ENCODE peak calls at places on chromosome 15, in seven cellular contexts. Z is IMR-90, W is brain microvascular endothelial cell, F is foreskin fibroblast, H is GM23338, K is choroid plexus epithelial cell, X is sigmoid colon. B is an unnamed sample.

GRCh38 chr15:58148633-58149032 is 10.5 kb downstream of the AQP9 start:
- DNase-seq in Z (no peak), W (no peak), F (no peak), H (no peak), K (no peak), X (no peak), B (no peak)

GRCh38 chr15:70486451-70487379 is 276.6 kb downstream of the UACA start:
- DNase-seq in Z (peak; percentile 89), W (peak; percentile 79), F (no peak), H (no peak), K (peak; percentile 97), X (peak; percentile 77), B (peak; percentile 90)

GRCh38 chr15:44094776-44095175 is 100.3 kb downstream of the FRMD5 start:
- DNase-seq in Z (no peak), W (peak; percentile 81), F (no peak), H (no peak), K (peak; percentile 58), X (no peak), B (no peak)

GRCh38 chr15:86101818-86102217 is 22.1 kb downstream of the AGBL1 start:
- DNase-seq in Z (no peak), W (no peak), F (no peak), H (no peak), K (no peak), X (no peak), B (no peak)

GRCh38 chr15:85024509-85025336 is 43.1 kb downstream of the PDE8A start:
- DNase-seq in Z (peak; percentile 62), W (peak; percentile 82), F (peak; percentile 41), H (no peak), K (peak; percentile 78), X (no peak), B (peak; percentile 71)

GRCh38 chr15:85689729-85690128 is 105.0 kb downstream of the KLHL25 start:
- DNase-seq in Z (peak; percentile 72), W (peak; percentile 49), F (peak; percentile 64), H (peak; percentile 81), K (peak; percentile 87), X (no peak), B (no peak)

GRCh38 chr15:25188051-25188450 is 233.3 kb downstream of the SNRPN start:
- DNase-seq in Z (no peak), W (no peak), F (no peak), H (no peak), K (no peak), X (no peak), B (no peak)

GRCh38 chr15:60554494-60554893 is 75.6 kb upstream of the ICE2 start:
- DNase-seq in Z (no peak), W (no peak), F (no peak), H (no peak), K (no peak), X (no peak), B (no peak)

GRCh38 chr15:64905119-64905831 is 6.4 kb upstream of the ANKDD1A start:
- DNase-seq in Z (peak; percentile 60), W (peak; percentile 54), F (peak; percentile 84), H (peak; percentile 98), K (peak; percentile 75), X (peak; percentile 89), B (no peak)

GRCh38 chr15:98648654-98649537 is 557 bp downstream of the IGF1R start:
- DNase-seq in Z (peak; percentile 47), W (no peak), F (peak; percentile 83), H (peak; percentile 69), K (peak; percentile 47), X (peak; percentile 78), B (no peak)

GRCh38 chr15:52128568-52128967 is 16.0 kb upstream of the BCL2L10 start:
- DNase-seq in Z (no peak), W (no peak), F (no peak), H (no peak), K (no peak), X (no peak), B (no peak)

GRCh38 chr15:64883097-64883581 is 28.6 kb upstream of the ANKDD1A start:
- DNase-seq in Z (peak; percentile 33), W (peak; percentile 28), F (no peak), H (no peak), K (peak; percentile 45), X (no peak), B (no peak)

GRCh38 chr15:100958326-100959065 is 39.3 kb downstream of the LRRK1 start:
- DNase-seq in Z (peak; percentile 71), W (peak; percentile 14), F (peak; percentile 80), H (no peak), K (peak; percentile 53), X (no peak), B (peak; percentile 44)

DNA sequence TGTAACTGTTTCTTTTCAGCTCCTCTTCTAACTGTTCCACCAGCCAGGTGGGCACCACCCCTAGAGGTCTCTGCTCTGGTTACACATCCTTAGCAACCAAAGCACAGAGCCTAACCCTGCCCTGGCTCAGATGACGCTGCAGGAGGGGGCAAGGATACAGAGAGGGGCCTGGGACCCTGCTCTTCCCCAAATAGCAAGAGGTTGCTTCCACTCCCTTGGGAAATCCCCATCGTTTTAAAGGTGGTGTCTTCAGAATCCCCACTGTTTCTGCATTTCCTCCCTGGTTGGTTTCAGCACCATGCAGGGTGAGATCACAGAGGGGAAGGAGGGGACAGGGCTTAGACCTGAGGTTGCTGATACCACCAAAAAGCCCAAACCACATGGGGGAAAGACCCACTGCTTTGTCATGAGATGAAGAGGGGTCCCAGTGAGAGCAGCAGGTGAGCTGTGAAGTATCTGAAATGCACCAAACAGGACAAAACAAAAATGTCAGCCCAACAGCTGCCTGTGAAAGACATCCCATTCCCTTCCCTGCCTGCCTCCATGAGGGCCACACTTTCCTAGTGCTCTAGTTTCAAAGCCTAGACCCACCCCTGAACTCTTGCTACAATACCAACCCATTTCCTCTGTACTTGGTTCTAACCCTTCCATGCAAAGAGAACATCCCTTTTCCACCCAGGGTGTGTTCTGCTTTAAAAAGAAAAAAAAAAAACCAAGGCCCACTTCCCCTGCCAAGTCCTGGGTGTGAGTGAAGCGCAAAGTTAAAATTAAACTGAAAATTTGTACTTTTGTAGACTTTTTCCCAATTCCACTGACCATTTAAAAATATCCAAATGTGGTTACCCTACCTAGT is 29.0 kb downstream of the ANP32A start:
- DNase-seq in Z (no peak), W (no peak), F (no peak), H (peak; percentile 36), K (no peak), X (no peak), B (no peak)
- TF ChIP-seq CTCF in Z (no peak), W (no peak), F (no peak), H (no peak), K (no peak), X (no peak), B (no peak)

GRCh38 chr15:90718232-90718631 is 1.1 kb downstream of the BLM start:
- DNase-seq in Z (no peak), W (no peak), F (no peak), H (no peak), K (no peak), X (no peak), B (no peak)
- H3K4me3 ChIP-seq in Z (no peak overlapping the region), W (peak overlapping the region; percentile 90), F (peak overlapping the region; percentile 78), H (peak overlapping the region; percentile 93), K (no peak overlapping the region), X (no peak overlapping the region), B (peak overlapping the region; percentile 54)

GRCh38 chr15:40545457-40545856 is 19.4 kb downstream of the CCDC32 start:
- DNase-seq in Z (no peak), W (no peak), F (no peak), H (peak; percentile 40), K (no peak), X (no peak), B (no peak)
- TF ChIP-seq CTCF in Z (no peak), W (peak; percentile 6), F (no peak), H (peak; percentile 55), K (peak; percentile 11), X (no peak), B (no peak)

GRCh38 chr15:33454346-33454745 is 143.6 kb downstream of the RYR3 start:
- DNase-seq in Z (no peak), W (no peak), F (no peak), H (no peak), K (no peak), X (no peak), B (no peak)
- H3K4me3 ChIP-seq in Z (no peak overlapping the region), W (no peak overlapping the region), F (no peak overlapping the region), H (no peak overlapping the region), K (no peak overlapping the region), X (no peak overlapping the region), B (no peak overlapping the region)

DNA sequence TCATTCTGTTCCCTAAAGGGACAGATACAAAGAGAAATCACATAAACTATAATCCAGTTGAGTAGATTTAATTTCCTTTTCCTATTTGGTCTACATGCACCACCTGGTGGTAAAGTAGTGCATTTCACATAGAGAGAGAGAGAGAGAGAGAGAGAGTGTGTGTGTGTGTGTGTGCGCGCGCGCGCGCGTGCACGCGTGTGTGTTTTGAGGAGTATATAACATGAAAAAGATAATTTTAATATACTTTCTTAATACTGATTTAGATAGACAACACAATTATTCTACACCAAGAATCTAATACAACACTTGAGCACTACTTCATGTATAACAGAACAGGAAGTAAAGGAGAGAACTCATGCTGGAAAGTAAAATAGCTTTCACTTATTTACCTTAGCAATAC is 1.1 kb upstream of the FGF7 start:
- DNase-seq in Z (peak; percentile 81), W (peak; percentile 38), F (peak; percentile 66), H (peak; percentile 75), K (peak; percentile 80), X (peak; percentile 76), B (peak; percentile 38)
- TF ChIP-seq CTCF in Z (peak; percentile 90), W (peak; percentile 72), F (peak; percentile 61), H (peak; percentile 70), K (peak; percentile 74), X (peak; percentile 96), B (peak; percentile 65)

DNA sequence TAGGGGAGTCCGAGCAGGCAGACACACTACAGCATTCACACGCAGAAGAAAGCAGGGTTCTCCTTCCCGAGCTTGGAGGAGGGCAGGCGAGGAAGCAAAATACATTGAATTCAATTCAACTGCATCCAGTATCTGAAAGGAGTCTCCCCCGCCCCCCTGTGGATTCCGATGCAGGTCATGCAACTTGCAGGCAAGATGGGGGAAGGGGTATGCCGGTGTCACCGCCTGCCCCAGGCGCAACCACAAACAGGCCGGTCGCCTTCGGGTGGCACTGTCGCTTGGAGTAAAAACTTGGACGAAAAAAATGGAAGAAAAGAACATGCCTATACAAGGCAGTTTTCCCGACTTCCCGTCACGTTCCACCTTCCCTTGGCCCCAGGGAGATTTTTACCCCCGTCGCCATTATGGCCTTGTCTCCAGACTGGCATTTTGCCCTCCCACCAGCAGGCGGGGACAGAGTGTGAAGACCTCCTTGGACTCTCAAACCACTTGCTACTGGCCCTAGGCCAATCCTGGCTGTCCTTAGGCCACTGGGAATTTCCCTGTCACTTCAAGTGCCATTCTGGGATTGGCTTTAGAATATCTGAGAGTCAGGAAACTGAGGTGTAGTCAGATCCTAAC is 1.6 kb upstream of the NTRK3 start:
- DNase-seq in Z (no peak), W (no peak), F (no peak), H (peak; percentile 90), K (peak; percentile 9), X (no peak), B (no peak)
- H3K4me3 ChIP-seq in Z (no peak overlapping the region), W (no peak overlapping the region), F (no peak overlapping the region), H (peak overlapping the region; percentile 98), K (no peak overlapping the region), X (peak overlapping the region; percentile 36), B (no peak overlapping the region)